ENCODE peak calls at places on chromosomes 7 and 10, in nine cellular contexts. U is H1; M is astrocyte of the spinal cord; V is skeletal muscle cell; T is mesothelial cell of epicardium; H is NCI-H1436; B is activated T-helper 9 cell treated with anti-CD3 and anti-CD28 coated beads, Interleukin-2, amount 50 U/mL, for 16 hours; S is anterior cingulate cortex; W is cortex of kidney. A is an unnamed sample.
A peak's percentile ranks its signal among the peaks of the same experiment; 100 is the strongest.

GRCh38 chr10:96651998-96652431 is 65.2 kb upstream of the TM9SF3 start:
- DNase-seq in U (no peak), M (no peak), W (no peak), H (no peak), B (no peak), S (no peak), T (no peak), V (no peak), A (no peak)

GRCh38 chr10:101775273-101776131 is at the start of gene FGF8:
- DNase-seq in S (no peak), B (no peak), H (no peak), W (no peak), V (no peak), T (no peak), U (peak; percentile 49), M (no peak), A (no peak)

GRCh38 chr10:116201011-116201410 is 72.0 kb downstream of the GFRA1 start:
- DNase-seq in M (peak; percentile 56), V (no peak), T (no peak), U (no peak), S (no peak), W (no peak), H (no peak), B (no peak), A (no peak)

GRCh38 chr10:123766761-123767160 is 100.6 kb downstream of the GPR26 start:
- DNase-seq in S (no peak), W (no peak), M (no peak), V (no peak), U (no peak), H (no peak), B (no peak), T (no peak), A (no peak)

GRCh38 chr10:77987671-77988070 is 41.6 kb downstream of the POLR3A start:
- DNase-seq in B (no peak), T (no peak), U (no peak), H (no peak), M (no peak), W (no peak), S (no peak), V (no peak), A (no peak)

GRCh38 chr10:132666733-132667612 is 119.0 kb downstream of the NKX6-2 start:
- DNase-seq in W (no peak), S (no peak), T (no peak), H (no peak), U (no peak), V (no peak), M (peak; percentile 17), B (no peak), A (no peak)

GRCh38 chr10:29681700-29682444 is 47.1 kb upstream of the SVIL start:
- DNase-seq in B (peak; percentile 21), S (no peak), T (no peak), H (no peak), U (no peak), M (no peak), W (no peak), V (no peak), A (no peak)

GRCh38 chr10:102327641-102328040 is 67.9 kb upstream of the NFKB2 start:
- DNase-seq in U (no peak), V (no peak), B (no peak), W (no peak), S (no peak), M (no peak), H (no peak), T (no peak), A (no peak)

GRCh38 chr7:13990319-13990983 is 985 bp upstream of the ETV1 start:
- DNase-seq in W (no peak), H (peak; percentile 78), M (peak; percentile 72), S (no peak), U (peak; percentile 80), T (peak; percentile 50), B (no peak), V (no peak), A (peak; percentile 18)

GRCh38 chr10:49768731-49769130 is 6.6 kb upstream of the OGDHL start:
- DNase-seq in H (no peak), T (no peak), W (no peak), B (no peak), V (no peak), M (no peak), U (no peak), S (no peak), A (no peak)

GRCh38 chr7:47221826-47222225 is 360.1 kb downstream of the TNS3 start:
- DNase-seq in H (no peak), S (no peak), B (no peak), V (no peak), W (no peak), T (no peak), M (no peak), U (no peak), A (no peak)

GRCh38 chr10:30812018-30812851 is 182.7 kb upstream of the LYZL2 start:
- DNase-seq in S (no peak), T (no peak), B (no peak), U (no peak), H (no peak), W (no peak), M (peak; percentile 95), V (peak; percentile 83), A (no peak)

GRCh38 chr10:15455456-15455855 is 84.4 kb upstream of the FAM171A1 start:
- DNase-seq in S (no peak), U (no peak), B (no peak), H (no peak), T (no peak), M (no peak), V (no peak), W (no peak), A (no peak)

GRCh38 chr10:33142290-33142689 is 184.3 kb upstream of the ITGB1 start:
- DNase-seq in H (no peak), W (no peak), T (no peak), S (no peak), M (no peak), B (no peak), U (no peak), V (no peak), A (no peak)

GRCh38 chr10:117884592-117884991 is 162.1 kb downstream of the RAB11FIP2 start:
- DNase-seq in M (no peak), W (no peak), V (no peak), T (no peak), H (no peak), B (no peak), U (no peak), S (no peak), A (no peak)

GRCh38 chr7:17021205-17021604 is 139.4 kb upstream of the AGR3 start:
- DNase-seq in S (no peak), U (no peak), M (no peak), B (no peak), H (no peak), V (no peak), W (no peak), T (no peak), A (no peak)

GRCh38 chr10:29554660-29555059 is 80.1 kb downstream of the SVIL start:
- DNase-seq in S (no peak), U (no peak), H (no peak), B (no peak), M (peak; percentile 44), V (no peak), T (no peak), W (no peak), A (no peak)

GRCh38 chr10:132588301-132589013 is 50.9 kb downstream of the INPP5A start:
- DNase-seq in M (no peak), B (no peak), T (no peak), V (no peak), S (no peak), W (no peak), U (no peak), H (no peak), A (no peak)

GRCh38 chr7:1130021-1130990 is 29.7 kb downstream of the ZFAND2A start:
- DNase-seq in U (no peak), T (no peak), S (no peak), H (no peak), M (no peak), V (no peak), W (no peak), B (no peak), A (no peak)

GRCh38 chr7:66281678-66282593 is 76.8 kb downstream of the TPST1 start:
- DNase-seq in T (no peak), S (no peak), W (no peak), V (peak; percentile 94), U (no peak), M (peak; percentile 97), H (no peak), B (no peak), A (peak; percentile 74)

GRCh38 chr10:124512040-124512428 is 50.4 kb downstream of the LHPP start:
- DNase-seq in U (no peak), T (no peak), M (no peak), W (no peak), B (no peak), V (no peak), H (no peak), S (no peak), A (no peak)

GRCh38 chr10:33008499-33009243 is 50.6 kb upstream of the ITGB1 start:
- DNase-seq in V (peak; percentile 68), T (peak; percentile 66), W (no peak), M (peak; percentile 89), H (peak; percentile 61), U (peak; percentile 72), S (no peak), B (peak; percentile 24), A (peak; percentile 80)

GRCh38 chr10:32616438-32616837 is 170.5 kb downstream of the CCDC7 start:
- DNase-seq in W (no peak), S (no peak), V (no peak), M (no peak), T (no peak), U (no peak), B (no peak), H (no peak), A (no peak)

GRCh38 chr10:33174674-33175073 is 159.8 kb downstream of the NRP1 start:
- DNase-seq in H (no peak), S (no peak), V (no peak), W (no peak), T (no peak), B (no peak), M (no peak), U (no peak), A (no peak)

GRCh38 chr7:139494835-139495568 is 11.5 kb upstream of the KLRG2 start:
- DNase-seq in W (no peak), U (no peak), T (no peak), S (no peak), M (no peak), H (no peak), V (no peak), B (no peak), A (no peak)

GRCh38 chr7:138842111-138842510 is 44.1 kb upstream of the ATP6V0A4 start:
- DNase-seq in B (no peak), S (no peak), M (peak; percentile 84), V (peak; percentile 41), U (peak; percentile 52), W (no peak), T (no peak), H (no peak), A (no peak)

GRCh38 chr10:12388671-12389070 is 39.3 kb downstream of the CAMK1D start:
- DNase-seq in H (no peak), U (no peak), S (no peak), W (no peak), V (no peak), T (no peak), B (no peak), M (no peak), A (no peak)

GRCh38 chr7:94307399-94308048 is 87.2 kb upstream of the COL1A2 start:
- DNase-seq in V (no peak), H (no peak), T (no peak), M (no peak), W (no peak), U (no peak), S (no peak), B (no peak), A (no peak)

A was measured in LoVo.